ENCODE peak calls at places on chromosome 5, in four cellular contexts. One of them, this sample, is unnamed.

GRCh38 chr5:178338126-178338749 is 105.6 kb upstream of the PHYKPL start:
- DNase-seq in GM23338: no peak
- DNase-seq in HCT116: no peak
- DNase-seq in sigmoid colon: peak
- DNase-seq in this sample: no peak

GRCh38 chr5:176743828-176744583 is 66.4 kb upstream of the UNC5A start:
- DNase-seq in GM23338: no peak
- DNase-seq in HCT116: no peak
- DNase-seq in sigmoid colon: no peak
- DNase-seq in this sample: no peak

GRCh38 chr5:121974261-121974660 is 12.5 kb downstream of the SRFBP1 start:
- DNase-seq in GM23338: peak
- DNase-seq in HCT116: no peak
- DNase-seq in sigmoid colon: no peak
- DNase-seq in this sample: no peak

GRCh38 chr5:154782812-154783592 is 27.8 kb downstream of the LARP1 start:
- DNase-seq in GM23338: no peak
- DNase-seq in HCT116: no peak
- DNase-seq in sigmoid colon: no peak
- DNase-seq in this sample: no peak

GRCh38 chr5:149490599-149491187 is 60.5 kb downstream of the CSNK1A1 start:
- DNase-seq in GM23338: no peak
- DNase-seq in HCT116: no peak
- DNase-seq in sigmoid colon: no peak
- DNase-seq in this sample: no peak

GRCh38 chr5:56534102-56534501 is 281.2 kb upstream of the MAP3K1 start:
- DNase-seq in GM23338: no peak
- DNase-seq in HCT116: peak
- DNase-seq in sigmoid colon: no peak
- DNase-seq in this sample: peak

GRCh38 chr5:28374492-28374934 is 1336.1 kb upstream of the CDH9 start:
- DNase-seq in GM23338: no peak
- DNase-seq in HCT116: no peak
- DNase-seq in sigmoid colon: no peak
- DNase-seq in this sample: no peak

GRCh38 chr5:98904786-98905185 is 24.0 kb downstream of the CHD1 start:
- DNase-seq in GM23338: no peak
- DNase-seq in HCT116: no peak
- DNase-seq in sigmoid colon: no peak
- DNase-seq in this sample: no peak

GRCh38 chr5:72613515-72613914 is 106.3 kb upstream of the ZNF366 start:
- DNase-seq in GM23338: no peak
- DNase-seq in HCT116: no peak
- DNase-seq in sigmoid colon: no peak
- DNase-seq in this sample: no peak

GRCh38 chr5:173884402-173885053 is 3.6 kb upstream of the CPEB4 start:
- DNase-seq in GM23338: no peak
- DNase-seq in HCT116: no peak
- DNase-seq in sigmoid colon: no peak
- DNase-seq in this sample: no peak

GRCh38 chr5:175711031-175711430 is 53.2 kb downstream of the HRH2 start:
- DNase-seq in GM23338: no peak
- DNase-seq in HCT116: no peak
- DNase-seq in sigmoid colon: no peak
- DNase-seq in this sample: no peak

GRCh38 chr5:139453683-139454567 is 8.6 kb downstream of the ECSCR start:
- DNase-seq in GM23338: no peak
- DNase-seq in HCT116: no peak
- DNase-seq in sigmoid colon: no peak
- DNase-seq in this sample: no peak

GRCh38 chr5:87229780-87230179 is 37.9 kb upstream of the RASA1 start:
- DNase-seq in GM23338: no peak
- DNase-seq in HCT116: no peak
- DNase-seq in sigmoid colon: no peak
- DNase-seq in this sample: no peak

GRCh38 chr5:36371366-36371765 is 69.7 kb upstream of the RANBP3L start:
- DNase-seq in GM23338: no peak
- DNase-seq in HCT116: no peak
- DNase-seq in sigmoid colon: no peak
- DNase-seq in this sample: no peak

GRCh38 chr5:33438996-33439395 is 1.8 kb upstream of the TARS1 start:
- DNase-seq in GM23338: no peak
- DNase-seq in HCT116: no peak
- DNase-seq in sigmoid colon: no peak
- DNase-seq in this sample: no peak

GRCh38 chr5:120465281-120465961 is 1.3 kb downstream of the PRR16 start:
- DNase-seq in GM23338: peak
- DNase-seq in HCT116: no peak
- DNase-seq in sigmoid colon: peak
- DNase-seq in this sample: peak

GRCh38 chr5:10543585-10544040 is 20.3 kb upstream of the ANKRD33B start:
- DNase-seq in GM23338: no peak
- DNase-seq in HCT116: no peak
- DNase-seq in sigmoid colon: peak
- DNase-seq in this sample: no peak

GRCh38 chr5:160843240-160843639 is 8.8 kb downstream of the ATP10B start:
- DNase-seq in GM23338: no peak
- DNase-seq in HCT116: no peak
- DNase-seq in sigmoid colon: no peak
- DNase-seq in this sample: no peak

GRCh38 chr5:73443725-73444498 is 4.7 kb downstream of the FOXD1 start:
- DNase-seq in GM23338: peak
- DNase-seq in HCT116: no peak
- DNase-seq in sigmoid colon: no peak
- DNase-seq in this sample: no peak

GRCh38 chr5:1827410-1828397 is 26.5 kb downstream of the NDUFS6 start:
- DNase-seq in GM23338: peak
- DNase-seq in HCT116: no peak
- DNase-seq in sigmoid colon: peak
- DNase-seq in this sample: no peak

GRCh38 chr5:95284512-95285405 is at the start of gene MCTP1:
- DNase-seq in GM23338: peak
- DNase-seq in HCT116: no peak
- DNase-seq in sigmoid colon: no peak
- DNase-seq in this sample: no peak

GRCh38 chr5:150836703-150837102 is 9.6 kb upstream of the IRGM start:
- DNase-seq in GM23338: peak
- DNase-seq in HCT116: no peak
- DNase-seq in sigmoid colon: no peak
- DNase-seq in this sample: no peak

GRCh38 chr5:40914835-40915234 is 5.5 kb downstream of the C7 start:
- DNase-seq in GM23338: no peak
- DNase-seq in HCT116: no peak
- DNase-seq in sigmoid colon: no peak
- DNase-seq in this sample: no peak

GRCh38 chr5:54480296-54480695 is 24.8 kb downstream of the HSPB3 start:
- DNase-seq in GM23338: no peak
- DNase-seq in HCT116: no peak
- DNase-seq in sigmoid colon: no peak
- DNase-seq in this sample: no peak

GRCh38 chr5:145236966-145237365 is 598.2 kb downstream of the PRELID2 start:
- DNase-seq in GM23338: no peak
- DNase-seq in HCT116: no peak
- DNase-seq in sigmoid colon: no peak
- DNase-seq in this sample: no peak

GRCh38 chr5:80269991-80270438 is 14.2 kb upstream of the SERINC5 start:
- DNase-seq in GM23338: no peak
- DNase-seq in HCT116: no peak
- DNase-seq in sigmoid colon: no peak
- DNase-seq in this sample: no peak

GRCh38 chr5:142655339-142656267 is 30.3 kb downstream of the FGF1 start:
- DNase-seq in GM23338: peak
- DNase-seq in HCT116: peak
- DNase-seq in sigmoid colon: peak
- DNase-seq in this sample: peak

GRCh38 chr5:138000102-138000723 is 32.7 kb downstream of the FAM13B start:
- DNase-seq in GM23338: no peak
- DNase-seq in HCT116: peak
- DNase-seq in sigmoid colon: no peak
- DNase-seq in this sample: no peak

GRCh38 chr5:72374844-72375243 is 54.7 kb downstream of the PTCD2 start:
- DNase-seq in GM23338: no peak
- DNase-seq in HCT116: no peak
- DNase-seq in sigmoid colon: no peak
- DNase-seq in this sample: no peak

DNA sequence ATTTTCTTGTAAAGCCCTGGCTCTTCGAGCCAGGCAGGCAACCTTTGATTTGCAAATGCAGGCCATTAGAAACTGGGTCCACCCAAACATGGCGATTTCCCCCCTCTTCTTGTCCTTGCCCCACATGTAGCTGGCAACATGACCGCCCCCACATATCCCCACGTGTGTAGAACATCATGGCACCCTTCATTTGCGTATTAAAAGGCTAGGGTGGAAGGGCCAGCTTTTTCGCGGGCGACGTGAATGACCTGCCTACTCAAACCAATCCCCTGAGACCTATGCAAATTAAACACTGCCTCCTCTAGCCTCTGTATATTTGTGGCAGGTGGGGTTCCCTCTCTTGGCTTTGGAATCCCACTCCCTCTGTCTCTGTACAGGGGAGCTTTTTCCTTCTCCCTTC is 107.0 kb upstream of the CLINT1 start:
- DNase-seq in GM23338: peak
- DNase-seq in HCT116: no peak
- DNase-seq in sigmoid colon: no peak
- DNase-seq in this sample: no peak
- H3K27ac ChIP-seq in GM23338: peak
- H3K27ac ChIP-seq in HCT116: no peak
- H3K27ac ChIP-seq in sigmoid colon: no peak
- H3K27ac ChIP-seq in this sample: no peak

GRCh38 chr5:108727639-108728565 is 19.8 kb upstream of the FER start:
- DNase-seq in GM23338: peak
- DNase-seq in HCT116: peak
- DNase-seq in sigmoid colon: peak
- DNase-seq in this sample: peak
- TF ChIP-seq POLR2AphosphoS5 in GM23338: peak
- TF ChIP-seq POLR2AphosphoS5 in HCT116: peak
- TF ChIP-seq POLR2AphosphoS5 in sigmoid colon: peak
- TF ChIP-seq POLR2AphosphoS5 in this sample: peak

GRCh38 chr5:16871746-16872339 is 64.2 kb downstream of the MYO10 start:
- DNase-seq in GM23338: no peak
- DNase-seq in HCT116: no peak
- DNase-seq in sigmoid colon: no peak
- DNase-seq in this sample: no peak
- H3K27ac ChIP-seq in GM23338: no peak
- H3K27ac ChIP-seq in HCT116: peak
- H3K27ac ChIP-seq in sigmoid colon: no peak
- H3K27ac ChIP-seq in this sample: no peak

DNA sequence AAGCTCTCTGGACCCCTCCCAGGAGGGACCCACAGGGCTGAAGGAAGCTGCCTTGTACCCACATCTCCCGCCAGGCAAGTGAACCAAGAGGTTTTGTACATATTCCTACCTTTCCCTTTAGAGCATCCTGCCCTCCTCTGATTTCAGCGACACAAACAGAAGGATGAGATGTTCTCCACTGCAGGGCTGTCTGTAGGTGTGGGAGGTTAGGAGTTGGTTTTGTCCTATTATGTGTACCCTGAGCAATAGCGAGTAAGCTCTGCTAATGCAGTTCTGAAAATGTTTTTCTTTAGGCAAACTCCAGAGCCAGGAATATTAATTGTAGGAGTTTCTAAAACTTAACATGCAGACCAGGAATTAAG is 13.0 kb downstream of the SQSTM1 start:
- DNase-seq in GM23338: no peak
- DNase-seq in HCT116: no peak
- DNase-seq in sigmoid colon: no peak
- DNase-seq in this sample: no peak
- TF ChIP-seq POLR2AphosphoS5 in GM23338: no peak
- TF ChIP-seq POLR2AphosphoS5 in HCT116: no peak
- TF ChIP-seq POLR2AphosphoS5 in sigmoid colon: no peak
- TF ChIP-seq POLR2AphosphoS5 in this sample: no peak

GRCh38 chr5:78056901-78057514 is 237.5 kb downstream of the AP3B1 start:
- DNase-seq in GM23338: no peak
- DNase-seq in HCT116: no peak
- DNase-seq in sigmoid colon: no peak
- DNase-seq in this sample: no peak
- H3K27ac ChIP-seq in GM23338: no peak
- H3K27ac ChIP-seq in HCT116: no peak
- H3K27ac ChIP-seq in sigmoid colon: no peak
- H3K27ac ChIP-seq in this sample: no peak

GRCh38 chr5:112569596-112569995 is 150.5 kb upstream of the EPB41L4A start:
- DNase-seq in GM23338: no peak
- DNase-seq in HCT116: no peak
- DNase-seq in sigmoid colon: no peak
- DNase-seq in this sample: no peak
- TF ChIP-seq POLR2AphosphoS5 in GM23338: no peak
- TF ChIP-seq POLR2AphosphoS5 in HCT116: no peak
- TF ChIP-seq POLR2AphosphoS5 in sigmoid colon: no peak
- TF ChIP-seq POLR2AphosphoS5 in this sample: no peak

GRCh38 chr5:3522491-3522890 is 73.1 kb upstream of the IRX1 start:
- DNase-seq in GM23338: no peak
- DNase-seq in HCT116: no peak
- DNase-seq in sigmoid colon: no peak
- DNase-seq in this sample: no peak

GRCh38 chr5:3518576-3518975 is 77.1 kb upstream of the IRX1 start:
- DNase-seq in GM23338: no peak
- DNase-seq in HCT116: no peak
- DNase-seq in sigmoid colon: no peak
- DNase-seq in this sample: no peak

GRCh38 chr5:3518057-3518456 is 77.6 kb upstream of the IRX1 start:
- DNase-seq in GM23338: no peak
- DNase-seq in HCT116: no peak
- DNase-seq in sigmoid colon: no peak
- DNase-seq in this sample: no peak

GRCh38 chr5:3512291-3512690 is 83.3 kb upstream of the IRX1 start:
- DNase-seq in GM23338: no peak
- DNase-seq in HCT116: no peak
- DNase-seq in sigmoid colon: no peak
- DNase-seq in this sample: no peak

GRCh38 chr5:3517331-3517730 is 78.3 kb upstream of the IRX1 start:
- DNase-seq in GM23338: peak
- DNase-seq in HCT116: no peak
- DNase-seq in sigmoid colon: no peak
- DNase-seq in this sample: no peak
- H3K27ac ChIP-seq in GM23338: no peak
- H3K27ac ChIP-seq in HCT116: no peak
- H3K27ac ChIP-seq in sigmoid colon: no peak
- H3K27ac ChIP-seq in this sample: no peak

DNA sequence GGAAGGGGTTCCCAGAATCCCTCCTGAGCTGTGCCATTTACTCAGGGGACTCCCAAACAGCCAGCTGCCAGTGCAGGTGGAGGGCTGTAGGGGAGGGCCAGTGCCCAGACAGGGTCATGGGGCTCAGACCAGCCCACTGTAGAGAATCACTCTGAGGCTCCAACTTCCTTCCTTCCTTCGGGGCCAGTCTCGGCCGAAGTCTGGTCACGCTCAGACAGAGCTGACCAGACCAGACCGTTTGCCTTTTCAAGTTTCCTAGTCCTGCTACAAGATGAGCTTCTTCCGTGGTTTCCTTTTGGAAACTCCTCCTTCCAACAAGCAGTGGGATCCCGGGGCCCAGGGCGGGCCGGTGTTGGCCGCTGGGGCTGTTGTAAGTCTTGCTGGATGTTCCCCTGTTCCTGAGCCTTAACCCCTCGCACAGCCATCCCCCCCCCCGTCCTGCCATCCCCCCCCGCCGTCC is 52.6 kb downstream of the SAR1B start:
- DNase-seq in GM23338: no peak
- DNase-seq in HCT116: no peak
- DNase-seq in sigmoid colon: peak
- DNase-seq in this sample: no peak
- TF ChIP-seq POLR2AphosphoS5 in GM23338: no peak
- TF ChIP-seq POLR2AphosphoS5 in HCT116: peak
- TF ChIP-seq POLR2AphosphoS5 in sigmoid colon: no peak
- TF ChIP-seq POLR2AphosphoS5 in this sample: no peak